ENCODE peak calls at places on chromosomes 1 and 21, in four cellular contexts. F, E, X and B are unnamed samples.

GRCh38 chr1:22184454-22184853 is 41.6 kb upstream of the WNT4 start:
- DNase-seq in E (no peak), F (no peak), X (no peak), B (no peak)

GRCh38 chr1:11444907-11445306 is 34.0 kb upstream of the DISP3 start:
- DNase-seq in F (no peak), X (no peak), E (no peak), B (no peak)

GRCh38 chr1:117638759-117639158 is 32.9 kb downstream of the TENT5C start:
- DNase-seq in F (no peak), E (no peak), X (no peak), B (no peak)

GRCh38 chr1:114610546-114611245 is 29.3 kb upstream of the BCAS2 start:
- DNase-seq in F (no peak), E (peak), X (no peak), B (no peak)

GRCh38 chr1:219090618-219091017 is 83.1 kb upstream of the LYPLAL1 start:
- DNase-seq in E (no peak), F (no peak), X (no peak), B (no peak)

GRCh38 chr1:98045211-98046030 is 124.6 kb upstream of the DPYD start:
- DNase-seq in X (no peak), E (peak), F (no peak), B (no peak)

GRCh38 chr1:160597705-160598104 is 18.4 kb upstream of the CD84 start:
- DNase-seq in X (no peak), E (no peak), F (no peak), B (no peak)

GRCh38 chr1:3069491-3070303 is 694 bp downstream of the PRDM16 start:
- DNase-seq in E (peak), X (peak), F (peak), B (no peak)

GRCh38 chr1:150149490-150150453 is at the start of gene PLEKHO1:
- DNase-seq in F (peak), E (peak), X (peak), B (no peak)

GRCh38 chr1:205531191-205532025 is 26.9 kb downstream of the CDK18 start:
- DNase-seq in E (no peak), F (no peak), X (no peak), B (no peak)

GRCh38 chr1:179164494-179164893 is 65.0 kb downstream of the ABL2 start:
- DNase-seq in X (no peak), E (peak), F (no peak), B (no peak)

GRCh38 chr21:33185852-33186251 is 43.9 kb upstream of the IFNAR2 start:
- DNase-seq in E (no peak), X (no peak), F (no peak), B (peak)

GRCh38 chr21:36615274-36615964 is 83.5 kb upstream of the SIM2 start:
- DNase-seq in X (no peak), E (no peak), F (no peak), B (peak)

GRCh38 chr21:46518983-46519583 is 60.4 kb downstream of the DIP2A start:
- DNase-seq in F (no peak), X (no peak), E (peak), B (no peak)

GRCh38 chr1:77473690-77474089 is 191.9 kb downstream of the AK5 start:
- DNase-seq in F (no peak), E (peak), X (no peak), B (no peak)

GRCh38 chr1:26690576-26691031 is 5.2 kb upstream of the ARID1A start:
- DNase-seq in E (peak), F (no peak), X (no peak), B (no peak)

GRCh38 chr1:115883240-115883639 is 42.3 kb upstream of the NHLH2 start:
- DNase-seq in F (no peak), X (no peak), E (no peak), B (no peak)

GRCh38 chr21:33924766-33925100 is 9.1 kb upstream of the ATP5PO start:
- DNase-seq in E (no peak), X (no peak), F (no peak), B (no peak)